ENCODE peak calls at places on chromosomes 4 and X, in five cellular contexts. P is CD8-positive, alpha-beta T cell; C is thoracic aorta; V is A549; B is BJ. F is an unnamed sample.

GRCh38 chr4:73705056-73705432 is 35.3 kb upstream of the CXCL8 start:
- DNase-seq in B (no peak), P (no peak), C (no peak), V (no peak), F (no peak)

GRCh38 chrX:44303119-44303518 is 40.4 kb downstream of the EFHC2 start:
- DNase-seq in V (no peak), C (no peak), P (no peak), B (no peak), F (no peak)

GRCh38 chr4:108045687-108046024 is 56.0 kb downstream of the HADH start:
- DNase-seq in C (no peak), V (no peak), B (no peak), P (no peak), F (no peak)

GRCh38 chr4:140943887-140944515 is 187.8 kb upstream of the TBC1D9 start:
- DNase-seq in V (no peak), C (no peak), B (no peak), P (no peak), F (no peak)

GRCh38 chr4:189202869-189203271 is 737.8 kb upstream of the FRG1 start:
- DNase-seq in P (no peak), B (no peak), C (no peak), V (no peak), F (no peak)

GRCh38 chr4:168057412-168057811 is 34.9 kb upstream of the ANXA10 start:
- DNase-seq in B (no peak), C (no peak), V (no peak), P (no peak), F (no peak)

GRCh38 chrX:141467442-141467841 is 117.1 kb downstream of the SPANXA1 start:
- DNase-seq in C (no peak), P (no peak), B (no peak), V (no peak), F (no peak)

GRCh38 chrX:107742754-107743191 is 32.8 kb downstream of the TSC22D3 start:
- DNase-seq in B (no peak), V (no peak), C (no peak), P (no peak), F (no peak)

GRCh38 chr4:143441678-143442077 is 71.8 kb upstream of the SMARCA5 start:
- DNase-seq in B (no peak), V (no peak), P (no peak), C (no peak), F (peak)

GRCh38 chr4:77010841-77011354 is 61.3 kb downstream of the SEPTIN11 start:
- DNase-seq in V (no peak), P (no peak), B (no peak), C (no peak), F (no peak)

GRCh38 chr4:71186566-71187398 is 152.0 kb upstream of the SLC4A4 start:
- DNase-seq in B (no peak), V (peak), P (no peak), C (no peak), F (peak)

GRCh38 chr4:3461515-3462291 is 1.4 kb upstream of the DOK7 start:
- DNase-seq in V (no peak), B (no peak), C (no peak), P (no peak), F (no peak)

GRCh38 chrX:110795645-110796510 is at the start of gene CHRDL1:
- DNase-seq in C (no peak), V (peak), P (no peak), B (no peak), F (no peak)

GRCh38 chrX:66015906-66016689 is 23.8 kb downstream of the VSIG4 start:
- DNase-seq in C (no peak), V (no peak), B (no peak), P (no peak), F (no peak)

GRCh38 chrX:129695535-129695934 is 40.8 kb upstream of the APLN start:
- DNase-seq in V (no peak), C (no peak), P (no peak), B (no peak), F (no peak)

GRCh38 chrX:153512501-153512893 is 4.9 kb upstream of the ATP2B3 start:
- DNase-seq in P (no peak), B (no peak), C (no peak), V (no peak), F (no peak)

GRCh38 chrX:9614016-9614415 is 149.2 kb downstream of the TBL1X start:
- DNase-seq in C (no peak), B (peak), V (no peak), P (no peak), F (no peak)

GRCh38 chr4:157702821-157703220 is 470.0 kb downstream of the GASK1B start:
- DNase-seq in B (no peak), P (no peak), V (no peak), C (no peak), F (no peak)

GRCh38 chr4:59247032-59247431 is 1953.1 kb upstream of the ADGRL3 start:
- DNase-seq in C (no peak), B (no peak), P (no peak), V (no peak), F (no peak)

GRCh38 chrX:133980832-133981588 is 4.4 kb downstream of the GPC3 start:
- DNase-seq in C (no peak), V (no peak), B (no peak), P (no peak), F (no peak)

GRCh38 chr4:108644237-108644636 is 6.2 kb upstream of the OSTC start:
- DNase-seq in B (no peak), C (no peak), P (no peak), V (no peak), F (no peak)

GRCh38 chr4:1910643-1911042 is 39.5 kb downstream of the NSD2 start:
- DNase-seq in C (no peak), P (no peak), B (no peak), V (peak), F (peak)

GRCh38 chrX:129540725-129541184 is 696 bp downstream of the OCRL start:
- DNase-seq in P (no peak), B (no peak), V (peak), C (no peak), F (no peak)

GRCh38 chr4:8771666-8772065 is 100.0 kb downstream of the HMX1 start:
- DNase-seq in V (no peak), B (no peak), C (no peak), P (no peak), F (no peak)

GRCh38 chr4:48126621-48127020 is 7.4 kb downstream of the TXK start:
- DNase-seq in V (no peak), C (no peak), P (no peak), B (no peak), F (no peak)

GRCh38 chr4:98641906-98642668 is 16.3 kb downstream of the TSPAN5 start:
- DNase-seq in V (no peak), P (no peak), B (no peak), C (no peak), F (no peak)

GRCh38 chrX:70494441-70494840 is 49.8 kb downstream of the DLG3 start:
- DNase-seq in B (no peak), C (no peak), V (peak), P (no peak), F (no peak)

GRCh38 chr4:1209821-1210220 is 37.4 kb upstream of the SPON2 start:
- DNase-seq in P (no peak), B (peak), C (no peak), V (no peak), F (peak)

GRCh38 chrX:135264210-135264609 is 12.3 kb downstream of the ETDA start:
- DNase-seq in V (no peak), P (no peak), C (no peak), B (no peak), F (no peak)

GRCh38 chr4:661231-661630 is 12.8 kb downstream of the ATP5ME start:
- DNase-seq in P (no peak), B (no peak), C (no peak), V (no peak), F (no peak)

GRCh38 chrX:154549766-154550165 is 2.3 kb downstream of the IKBKG start:
- DNase-seq in C (no peak), V (no peak), B (no peak), P (no peak), F (no peak)

GRCh38 chrX:34716322-34716721 is 59.2 kb upstream of the TMEM47 start:
- DNase-seq in B (no peak), P (no peak), C (no peak), V (no peak), F (no peak)

GRCh38 chr4:112213091-112213490 is 18.5 kb upstream of the AP1AR start:
- DNase-seq in P (no peak), V (no peak), B (no peak), C (no peak), F (no peak)

GRCh38 chr4:55666535-55666934 is 30.4 kb upstream of the NMU start:
- DNase-seq in B (no peak), P (no peak), C (no peak), V (no peak), F (no peak)

GRCh38 chr4:118086334-118086733 is 52.0 kb downstream of the NDST3 start:
- DNase-seq in V (no peak), B (peak), C (no peak), P (no peak), F (peak)

GRCh38 chrX:100649550-100650356 is 5.8 kb downstream of the SRPX2 start:
- DNase-seq in V (no peak), P (no peak), B (peak), C (no peak), F (no peak)

GRCh38 chr4:108917255-108917654 is 154.4 kb upstream of the ETNPPL start:
- DNase-seq in C (no peak), P (no peak), V (no peak), B (no peak), F (no peak)

GRCh38 chr4:62550106-62550505 is 1350.0 kb downstream of the ADGRL3 start:
- DNase-seq in B (no peak), V (no peak), P (no peak), C (no peak), F (no peak)

GRCh38 chr4:62548108-62548524 is 1348.0 kb downstream of the ADGRL3 start:
- DNase-seq in P (no peak), B (no peak), V (no peak), C (no peak), F (no peak)

GRCh38 chr4:62548765-62549164 is 1348.6 kb downstream of the ADGRL3 start:
- DNase-seq in P (no peak), V (no peak), C (no peak), B (no peak), F (no peak)

GRCh38 chr4:62544428-62544827 is 1344.3 kb downstream of the ADGRL3 start:
- DNase-seq in B (no peak), P (no peak), C (no peak), V (no peak), F (no peak)

GRCh38 chr4:62549601-62550000 is 1349.5 kb downstream of the ADGRL3 start:
- DNase-seq in B (no peak), P (no peak), C (no peak), V (no peak), F (no peak)
- H3K4me3 ChIP-seq in B (no peak), P (no peak), C (no peak), V (no peak), F (no peak)

GRCh38 chr4:81355136-81355535 is 116.6 kb downstream of the RASGEF1B start:
- DNase-seq in P (no peak), V (no peak), B (no peak), C (no peak), F (no peak)
- H3K4me3 ChIP-seq in P (no peak), V (no peak), B (no peak), C (no peak), F (no peak)

DNA sequence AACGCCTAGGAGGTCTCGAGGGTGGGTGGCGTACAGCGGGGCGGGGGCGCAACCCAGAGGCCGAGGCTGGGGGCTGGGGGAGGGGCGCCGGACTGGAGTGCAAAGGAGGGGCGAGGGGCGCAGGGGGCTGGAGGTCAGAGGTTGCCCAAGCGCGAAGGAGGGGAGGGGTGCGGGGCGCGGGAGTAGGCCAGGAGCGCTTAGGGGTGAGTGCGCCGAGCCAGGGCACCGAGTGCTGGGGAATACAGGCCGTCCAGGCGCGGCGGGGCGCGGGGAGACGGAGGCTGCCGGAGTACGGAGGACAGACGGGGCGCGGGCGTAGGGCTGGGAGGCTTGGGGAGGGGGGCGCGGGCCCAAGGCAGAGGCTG is 318 bp downstream of the GYG2 start:
- DNase-seq in V (no peak), C (no peak), P (no peak), B (no peak), F (no peak)
- H3K4me3 ChIP-seq in V (peak), C (peak), P (no peak), B (peak), F (peak)

DNA sequence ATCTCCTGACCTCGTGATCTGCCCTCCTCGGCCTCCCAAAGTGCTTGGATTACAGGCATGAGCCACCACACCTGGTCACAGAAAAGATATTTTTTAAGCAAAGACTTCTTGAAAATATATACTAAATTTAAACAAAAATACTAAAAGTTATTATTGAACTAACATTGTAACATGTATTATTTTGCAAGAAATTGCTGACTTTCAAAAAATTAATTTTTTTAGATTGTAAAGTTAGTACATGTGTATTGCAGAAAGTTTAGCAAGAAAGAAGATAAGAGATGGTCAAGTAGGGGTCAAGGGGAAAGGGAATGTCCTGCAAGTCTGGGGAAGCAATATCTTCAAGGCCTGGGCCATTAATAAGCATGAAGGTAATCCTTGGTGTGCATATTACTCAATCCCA is 54.3 kb upstream of the HPGDS start:
- DNase-seq in B (no peak), V (no peak), C (no peak), P (no peak), F (no peak)
- H3K4me3 ChIP-seq in B (no peak), V (no peak), C (no peak), P (no peak), F (no peak)

GRCh38 chrX:40579880-40580536 is 762 bp upstream of the ATP6AP2 start:
- DNase-seq in V (peak), P (no peak), C (no peak), B (no peak), F (no peak)
- H3K4me3 ChIP-seq in V (peak), P (peak), C (peak), B (peak), F (peak)

DNA sequence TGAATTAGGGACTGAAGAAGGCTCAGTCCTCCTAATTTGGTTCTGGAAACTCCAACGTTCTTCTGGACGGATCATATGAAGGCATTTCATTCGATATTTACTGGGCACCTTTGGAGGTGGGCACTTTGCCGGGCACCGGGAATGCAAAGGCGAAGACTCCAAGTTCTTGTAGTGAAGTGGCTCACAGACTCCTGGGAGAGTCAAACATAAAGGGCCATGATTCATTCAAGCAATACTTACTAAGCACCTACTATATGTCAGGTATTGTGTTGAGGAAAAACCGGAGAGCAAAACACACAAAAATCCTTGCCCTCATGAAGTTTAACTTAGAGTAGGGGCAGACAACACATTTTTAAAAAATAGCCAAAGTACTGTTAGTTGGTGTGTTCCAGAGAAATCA is 17.0 kb upstream of the ERCC6L start:
- DNase-seq in C (no peak), P (no peak), B (no peak), V (no peak), F (no peak)
- H3K4me3 ChIP-seq in C (no peak), P (no peak), B (no peak), V (no peak), F (peak)

GRCh38 chr4:94561249-94562024 is 109.7 kb downstream of the PDLIM5 start:
- DNase-seq in B (peak), C (no peak), V (no peak), P (no peak), F (no peak)
- H3K4me3 ChIP-seq in B (no peak), C (no peak), V (no peak), P (no peak), F (no peak)

GRCh38 chrX:68719181-68719903 is 71.9 kb downstream of the STARD8 start:
- DNase-seq in V (no peak), B (no peak), P (no peak), C (no peak), F (no peak)

GRCh38 chrX:68717663-68718442 is 70.4 kb downstream of the STARD8 start:
- DNase-seq in C (no peak), B (no peak), V (no peak), P (no peak), F (no peak)

GRCh38 chrX:68717196-68717595 is 69.7 kb downstream of the STARD8 start:
- DNase-seq in B (no peak), V (no peak), P (no peak), C (no peak), F (peak)

GRCh38 chrX:68719904-68720614 is 72.6 kb downstream of the STARD8 start:
- DNase-seq in B (no peak), P (no peak), C (no peak), V (no peak), F (no peak)

DNA sequence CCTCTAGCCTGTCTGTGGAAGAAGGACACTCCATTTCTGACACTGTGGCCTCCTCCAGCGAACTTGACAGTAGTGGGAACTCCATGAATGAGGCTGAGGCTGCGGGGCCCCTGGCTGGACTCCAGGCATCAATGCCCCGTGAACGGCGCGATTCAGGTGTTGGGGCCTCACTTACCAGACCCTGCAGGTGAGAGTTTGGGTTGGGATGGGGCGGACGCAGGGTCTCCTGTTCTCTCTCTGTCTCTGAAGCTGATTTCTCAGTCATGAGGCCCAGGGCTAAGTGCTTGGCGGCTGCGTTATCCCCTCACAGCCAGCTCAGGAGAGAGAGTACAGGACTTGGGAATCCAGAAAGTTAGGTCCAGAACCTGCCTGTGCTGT is 71.0 kb downstream of the STARD8 start:
- DNase-seq in B (no peak), C (no peak), V (no peak), P (no peak), F (no peak)
- H3K4me3 ChIP-seq in B (no peak), C (no peak), V (no peak), P (no peak), F (no peak)

GRCh38 chr4:153676984-153677383 is 7.1 kb upstream of the TLR2 start:
- DNase-seq in C (no peak), P (no peak), B (peak), V (no peak), F (no peak)

GRCh38 chr4:153679476-153679875 is 4.6 kb upstream of the TLR2 start:
- DNase-seq in C (no peak), V (no peak), P (no peak), B (no peak), F (no peak)

GRCh38 chr4:153676491-153676890 is 7.6 kb upstream of the TLR2 start:
- DNase-seq in P (no peak), V (no peak), C (no peak), B (no peak), F (no peak)
- H3K4me3 ChIP-seq in P (no peak), V (no peak), C (no peak), B (no peak), F (no peak)

F was measured in dorsolateral prefrontal cortex.